ENCODE peak calls at places on chromosomes 16 and 17, in five cellular contexts. O, R, A, I and E are unnamed samples.

GRCh38 chr17:66494023-66494803 is 191.8 kb downstream of the PRKCA start:
- DNase-seq in O (peak; percentile 77), R (peak; percentile 94), A (no peak), I (peak; percentile 94), E (peak; percentile 94)

GRCh38 chr16:31112711-31113419 is 4.6 kb upstream of the KAT8 start:
- DNase-seq in O (no peak), R (no peak), A (no peak), I (no peak), E (peak; percentile 73)

GRCh38 chr17:21358185-21358584 is 18.0 kb upstream of the KCNJ12 start:
- DNase-seq in O (no peak), R (no peak), A (no peak), I (no peak), E (peak; percentile 54)

GRCh38 chr17:78672880-78673371 is 95.7 kb upstream of the DNAH17 start:
- DNase-seq in O (peak; percentile 20), R (no peak), A (no peak), I (peak; percentile 13), E (peak; percentile 90)

GRCh38 chr17:54738496-54738895 is 162.2 kb upstream of the TOM1L1 start:
- DNase-seq in O (no peak), R (no peak), A (no peak), I (no peak), E (no peak)

GRCh38 chr17:56358651-56359050 is 205.4 kb downstream of the ANKFN1 start:
- DNase-seq in O (no peak), R (peak; percentile 32), A (no peak), I (no peak), E (no peak)

GRCh38 chr16:48194828-48195566 is 39.2 kb upstream of the ABCC12 start:
- DNase-seq in O (peak; percentile 61), R (peak; percentile 56), A (no peak), I (peak; percentile 29), E (no peak)

GRCh38 chr17:73272906-73273218 is 11.2 kb upstream of the CPSF4L start:
- DNase-seq in O (no peak), R (no peak), A (no peak), I (no peak), E (no peak)

GRCh38 chr16:66135376-66135775 is 231.1 kb upstream of the CDH5 start:
- DNase-seq in O (no peak), R (peak; percentile 25), A (no peak), I (no peak), E (no peak)

GRCh38 chr17:38428643-38429371 is 543 bp downstream of the ARHGAP23 start:
- DNase-seq in O (peak; percentile 64), R (peak; percentile 46), A (peak; percentile 39), I (peak; percentile 74), E (peak; percentile 96)

GRCh38 chr16:8727084-8727590 is 52.7 kb downstream of the ABAT start:
- DNase-seq in O (no peak), R (no peak), A (no peak), I (no peak), E (no peak)

GRCh38 chr17:47335101-47335936 is 11.6 kb downstream of the EFCAB13 start:
- DNase-seq in O (no peak), R (no peak), A (no peak), I (peak; percentile 10), E (no peak)

GRCh38 chr17:81200695-81201580 is 21.8 kb downstream of the CEP131 start:
- DNase-seq in O (peak; percentile 68), R (peak; percentile 72), A (peak; percentile 75), I (peak; percentile 75), E (peak; percentile 100)

GRCh38 chr16:56868175-56868574 is 3.2 kb downstream of the SLC12A3 start:
- DNase-seq in O (no peak), R (no peak), A (no peak), I (no peak), E (no peak)

GRCh38 chr16:747978-748746 is 7.4 kb upstream of the CIAO3 start:
- DNase-seq in O (no peak), R (no peak), A (no peak), I (no peak), E (no peak)

GRCh38 chr17:80643700-80644099 is 99.1 kb downstream of the RPTOR start:
- DNase-seq in O (no peak), R (no peak), A (no peak), I (no peak), E (no peak)

GRCh38 chr16:60485877-60486489 is 1550.3 kb downstream of the CDH8 start:
- DNase-seq in O (no peak), R (no peak), A (no peak), I (no peak), E (no peak)

GRCh38 chr17:1755993-1756306 is 5.9 kb upstream of the SERPINF1 start:
- DNase-seq in O (no peak), R (no peak), A (no peak), I (no peak), E (peak; percentile 75)

GRCh38 chr17:63435681-63436522 is 10.2 kb downstream of the CYB561 start:
- DNase-seq in O (no peak), R (no peak), A (peak; percentile 75), I (no peak), E (peak; percentile 84)

GRCh38 chr16:87418644-87419043 is 26.5 kb downstream of the MAP1LC3B start:
- DNase-seq in O (no peak), R (no peak), A (no peak), I (no peak), E (no peak)

GRCh38 chr16:13594798-13595197 is 325.2 kb upstream of the ERCC4 start:
- DNase-seq in O (no peak), R (no peak), A (no peak), I (no peak), E (no peak)

DNA sequence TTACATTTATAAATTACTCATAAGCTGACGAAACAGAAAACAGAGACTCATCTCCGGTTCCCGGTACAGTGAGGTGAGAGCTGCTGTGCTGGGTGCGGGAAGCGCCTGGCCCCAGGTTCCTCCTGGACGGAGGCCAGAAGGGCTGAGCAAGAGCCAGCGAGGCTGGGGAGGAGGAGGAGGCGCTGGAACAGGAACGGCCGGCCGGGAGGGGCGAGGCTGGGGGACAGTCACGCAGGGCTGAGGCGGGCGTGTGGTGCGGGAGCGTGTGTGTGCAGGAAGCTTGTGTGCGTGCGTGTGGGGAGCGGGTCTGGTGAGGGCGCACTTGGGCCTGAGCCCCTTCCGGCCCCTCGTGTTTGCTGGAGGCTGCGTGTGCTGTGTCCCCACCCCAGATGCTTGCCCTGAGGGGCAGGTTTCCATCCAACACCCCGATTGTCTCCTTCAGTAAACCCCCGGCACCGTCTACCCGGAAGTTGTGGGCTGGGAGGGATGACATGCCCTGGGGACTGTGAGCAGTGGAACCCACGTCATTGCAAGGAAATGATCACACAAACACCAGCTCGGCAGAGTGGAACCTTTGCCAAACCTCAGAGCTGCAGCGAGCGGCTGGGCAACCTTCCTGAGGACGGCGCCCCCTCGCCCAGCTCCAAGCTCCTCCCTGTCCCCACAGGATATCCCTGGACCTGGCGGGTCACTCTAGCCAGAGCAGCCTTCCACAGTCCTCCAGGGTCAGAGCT is 19.4 kb downstream of the CD7 start:
- DNase-seq in O (peak; percentile 96), R (peak; percentile 96), A (peak; percentile 90), I (peak; percentile 89), E (peak; percentile 98)
- H3K4me2 ChIP-seq in O (peak overlapping the region; percentile 69), R (peak overlapping the region; percentile 89), A (peak overlapping the region; percentile 89), I (peak overlapping the region; percentile 49), E (peak overlapping the region; percentile 99)

DNA sequence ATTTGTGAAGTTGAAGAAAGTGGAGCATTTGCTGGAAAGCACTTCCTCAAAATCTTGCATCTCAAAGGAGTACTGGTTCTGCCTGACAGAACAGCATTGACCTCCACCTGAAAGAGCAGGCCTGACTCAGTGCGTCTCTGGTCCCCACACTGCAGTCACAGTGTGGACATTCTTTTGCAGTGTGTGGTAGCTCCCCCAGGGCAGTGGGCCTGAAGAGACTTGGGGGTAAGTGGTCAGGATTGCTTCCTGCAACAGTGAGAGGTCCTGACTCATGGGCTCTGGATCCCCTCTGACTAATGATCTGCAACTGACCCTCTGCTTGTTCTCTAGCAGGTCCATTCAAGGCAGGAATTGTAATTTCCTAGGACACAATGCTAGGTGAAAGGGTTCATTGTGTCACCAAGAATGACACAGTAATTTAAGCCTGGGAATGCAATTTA is 204.9 kb upstream of the KCNJ16 start:
- DNase-seq in O (no peak), R (peak; percentile 91), A (peak; percentile 6), I (peak; percentile 78), E (peak; percentile 45)
- H3K4me2 ChIP-seq in O (peak overlapping the region; percentile 19), R (no peak overlapping the region), A (no peak overlapping the region), I (no peak overlapping the region), E (peak overlapping the region; percentile 20)

GRCh38 chr17:68437979-68438877 is 19.1 kb downstream of the WIPI1 start:
- DNase-seq in O (no peak), R (peak; percentile 47), A (peak; percentile 87), I (peak; percentile 79), E (no peak)
- H3K4me2 ChIP-seq in O (peak overlapping the region; percentile 38), R (peak overlapping the region; percentile 55), A (peak overlapping the region; percentile 75), I (no peak overlapping the region), E (no peak overlapping the region)

GRCh38 chr17:14058051-14058450 is 11.3 kb upstream of the COX10 start:
- DNase-seq in O (peak; percentile 23), R (peak; percentile 49), A (no peak), I (no peak), E (no peak)

GRCh38 chr17:14057591-14057990 is 11.7 kb upstream of the COX10 start:
- DNase-seq in O (no peak), R (no peak), A (no peak), I (no peak), E (no peak)

GRCh38 chr17:14067347-14067746 is 2.0 kb upstream of the COX10 start:
- DNase-seq in O (no peak), R (no peak), A (no peak), I (no peak), E (no peak)

GRCh38 chr17:14060706-14061105 is 8.6 kb upstream of the COX10 start:
- DNase-seq in O (no peak), R (no peak), A (no peak), I (no peak), E (no peak)

GRCh38 chr17:14061666-14062560 is 7.4 kb upstream of the COX10 start:
- DNase-seq in O (peak; percentile 84), R (peak; percentile 84), A (no peak), I (peak; percentile 91), E (peak; percentile 89)
- H3K4me2 ChIP-seq in O (peak overlapping the region; percentile 64), R (peak overlapping the region; percentile 86), A (no peak overlapping the region), I (no peak overlapping the region), E (peak overlapping the region; percentile 80)

DNA sequence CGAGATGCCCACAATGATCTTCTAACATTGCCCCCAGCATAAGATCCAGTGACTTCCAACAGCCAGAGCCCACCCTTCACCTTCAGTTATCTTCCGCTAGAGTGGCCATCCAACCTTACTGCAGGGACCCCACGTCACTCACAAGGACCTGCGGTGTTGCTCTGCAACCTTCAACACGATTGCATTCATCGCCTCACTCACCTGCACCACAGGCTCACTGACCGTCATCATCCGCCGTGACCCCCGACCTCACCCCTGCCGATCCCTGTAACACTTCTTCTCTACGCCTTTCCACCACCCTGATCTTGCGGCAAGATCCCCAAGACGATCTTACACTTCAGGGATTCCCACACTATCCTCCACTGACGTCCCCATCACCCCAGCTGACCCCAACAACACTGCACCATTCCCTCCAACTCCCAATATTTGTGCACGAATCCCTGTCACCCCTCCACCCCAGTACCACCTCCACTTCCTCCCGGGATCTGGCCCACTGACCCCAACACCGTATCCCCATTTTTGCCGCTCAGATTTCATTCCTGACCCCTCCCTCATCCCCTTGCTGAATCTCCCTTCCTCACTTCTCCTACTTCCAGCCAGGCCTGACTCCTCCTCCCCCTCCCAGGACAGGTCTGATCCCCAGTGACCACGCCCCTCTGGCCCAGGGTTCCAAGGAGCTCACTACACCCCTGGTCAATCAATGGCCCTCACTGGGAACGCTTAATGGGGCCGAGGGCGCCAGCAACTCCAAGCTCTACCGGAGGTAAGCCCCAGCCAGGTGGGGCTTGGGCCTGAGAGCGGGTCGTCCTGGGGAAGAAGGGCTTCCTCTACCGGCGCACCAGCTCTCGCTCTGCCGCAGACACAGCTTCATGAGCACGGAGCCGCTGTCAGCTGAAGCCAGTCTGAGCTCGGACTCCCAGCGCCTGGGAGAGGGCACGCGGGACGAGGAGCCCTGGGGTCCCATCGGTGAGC is 7.6 kb downstream of the RUNDC3A start:
- DNase-seq in O (no peak), R (no peak), A (no peak), I (no peak), E (peak; percentile 87)
- H3K4me2 ChIP-seq in O (no peak overlapping the region), R (no peak overlapping the region), A (peak overlapping the region; percentile 59), I (peak overlapping the region; percentile 53), E (no peak overlapping the region)